ENCODE peak calls at places on chromosomes 2 and 18, in four cellular contexts. T is choroid plexus epithelial cell, R is GM12878, B is colonic mucosa. Z is an unnamed sample.

GRCh38 chr18:36660311-36660710 is 168.5 kb downstream of the TPGS2 start:
- DNase-seq in T (no peak), B (no peak), R (no peak), Z (no peak)

GRCh38 chr2:197255550-197255949 is 55.0 kb downstream of the ANKRD44 start:
- DNase-seq in R (peak), B (peak), T (peak), Z (no peak)

GRCh38 chr2:216516730-216517350 is 18.2 kb downstream of the RPL37A start:
- DNase-seq in B (no peak), T (peak), R (no peak), Z (peak)

GRCh38 chr2:238129166-238130010 is 9.1 kb upstream of the KLHL30 start:
- DNase-seq in T (no peak), R (no peak), B (no peak), Z (no peak)

GRCh38 chr2:229943171-229943570 is 20.9 kb downstream of the FBXO36 start:
- DNase-seq in T (no peak), B (no peak), R (no peak), Z (no peak)

GRCh38 chr2:96913398-96914202 is 43.7 kb upstream of the SEMA4C start:
- DNase-seq in B (no peak), T (no peak), R (no peak), Z (no peak)

GRCh38 chr2:101200714-101201113 is 49.5 kb upstream of the TBC1D8 start:
- DNase-seq in T (peak), R (no peak), B (no peak), Z (peak)

GRCh38 chr18:51135361-51135760 is 62.1 kb downstream of the MEX3C start:
- DNase-seq in T (peak), R (no peak), B (no peak), Z (peak)

GRCh38 chr2:98731709-98732349 is 897 bp upstream of the MGAT4A start:
- DNase-seq in B (peak), T (no peak), R (no peak), Z (no peak)

GRCh38 chr2:96839288-96839874 is 4.4 kb downstream of the ANKRD23 start:
- DNase-seq in B (peak), T (no peak), R (no peak), Z (no peak)

GRCh38 chr2:8786463-8786862 is 51.0 kb downstream of the KIDINS220 start:
- DNase-seq in B (no peak), R (no peak), T (no peak), Z (no peak)

GRCh38 chr2:26969089-26969844 is 1.2 kb upstream of the MAPRE3 start:
- DNase-seq in R (no peak), B (no peak), T (peak), Z (no peak)

GRCh38 chr2:238720232-238720672 is 127.6 kb upstream of the TWIST2 start:
- DNase-seq in B (peak), T (peak), R (no peak), Z (peak)

GRCh38 chr2:101736861-101737291 is 39.4 kb downstream of the MAP4K4 start:
- DNase-seq in R (no peak), B (no peak), T (peak), Z (peak)

GRCh38 chr18:10557085-10557677 is 31.4 kb downstream of the NAPG start:
- DNase-seq in R (no peak), T (no peak), B (no peak), Z (no peak)

GRCh38 chr18:10023853-10024638 is 110.2 kb downstream of the VAPA start:
- DNase-seq in T (no peak), R (no peak), B (no peak), Z (no peak)

GRCh38 chr2:20348542-20348941 is 2.1 kb downstream of the PUM2 start:
- DNase-seq in R (no peak), T (no peak), B (peak), Z (no peak)

GRCh38 chr2:58428286-58428552 is 187.1 kb upstream of the FANCL start:
- DNase-seq in B (peak), R (no peak), T (peak), Z (peak)

GRCh38 chr2:119678021-119678656 is 862 bp upstream of the TMEM177 start:
- DNase-seq in T (no peak), R (no peak), B (peak), Z (no peak)

GRCh38 chr2:219437141-219437540 is 2.5 kb downstream of the SPEG start:
- DNase-seq in B (no peak), T (no peak), R (no peak), Z (no peak)

GRCh38 chr2:168624028-168624427 is 168.0 kb downstream of the CERS6 start:
- DNase-seq in R (no peak), T (no peak), B (no peak), Z (no peak)

GRCh38 chr2:37635359-37636208 is 35.9 kb downstream of the CDC42EP3 start:
- DNase-seq in B (no peak), R (peak), T (peak), Z (peak)

GRCh38 chr18:69250305-69251151 is 150.2 kb upstream of the DOK6 start:
- DNase-seq in R (no peak), B (no peak), T (peak), Z (peak)

GRCh38 chr2:180238729-180239128 is 231.6 kb upstream of the CWC22 start:
- DNase-seq in R (no peak), T (no peak), B (no peak), Z (no peak)

GRCh38 chr2:180246281-180246680 is 239.2 kb upstream of the CWC22 start:
- DNase-seq in B (no peak), T (no peak), R (no peak), Z (no peak)

GRCh38 chr2:180240774-180241173 is 233.7 kb upstream of the CWC22 start:
- DNase-seq in R (no peak), T (peak), B (no peak), Z (peak)
- TF ChIP-seq CTCF in R (peak), T (peak), B (no peak), Z (peak)

DNA sequence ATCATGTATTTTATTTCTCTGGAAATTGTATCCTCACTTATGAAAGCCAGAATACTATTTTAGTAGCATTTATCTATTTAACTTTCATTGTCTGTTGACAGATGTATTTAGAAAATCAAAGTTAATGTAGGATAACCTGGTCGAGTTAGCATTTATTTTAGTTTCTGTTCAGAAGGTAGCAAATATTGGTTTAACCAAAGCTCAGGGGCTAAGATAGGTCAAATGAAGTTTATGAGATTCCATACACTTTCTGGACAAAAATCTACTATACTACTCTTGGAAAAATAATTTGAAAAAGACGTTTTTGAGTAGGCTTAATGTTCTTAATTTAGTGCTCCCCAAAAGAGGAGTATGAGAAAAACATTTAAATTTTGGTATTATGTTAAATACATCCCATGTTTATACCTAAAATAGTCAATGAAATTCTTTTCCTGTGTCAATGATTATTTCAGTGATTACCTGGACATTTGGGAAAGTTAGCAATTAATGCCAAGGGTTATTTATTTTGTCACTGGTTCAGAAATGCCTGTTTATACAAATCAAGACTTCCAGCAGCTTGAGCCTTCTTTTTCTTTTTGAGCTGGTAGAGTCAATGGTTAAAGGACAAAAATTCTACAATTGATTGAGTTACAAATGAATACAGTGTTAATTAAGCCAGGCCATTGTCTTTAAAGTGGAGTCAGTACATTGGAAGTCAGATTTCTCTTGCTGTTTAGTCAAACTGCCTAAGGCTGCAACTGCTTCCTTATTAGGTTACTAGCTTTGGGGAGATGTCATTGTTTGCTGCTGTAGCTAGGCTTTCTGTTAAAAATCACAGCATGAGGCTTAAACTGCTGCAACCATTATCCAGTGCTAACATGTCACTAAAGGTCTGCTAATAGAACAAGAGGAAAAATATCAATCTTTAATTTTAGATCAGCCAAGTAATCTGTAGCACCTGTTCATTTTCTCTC is 182.3 kb downstream of the CAMKMT start:
- DNase-seq in T (peak), R (no peak), B (no peak), Z (no peak)
- H3K4me3 ChIP-seq in T (no peak), R (no peak), B (no peak), Z (no peak)

GRCh38 chr2:173148520-173148919 is 72.9 kb downstream of the MAP3K20 start:
- DNase-seq in B (no peak), R (no peak), T (peak), Z (no peak)
- TF ChIP-seq CTCF in B (no peak), R (no peak), T (no peak), Z (no peak)

GRCh38 chr18:79339094-79339908 is 56.4 kb upstream of the NFATC1 start:
- DNase-seq in R (no peak), T (no peak), B (no peak), Z (peak)
- H3K4me3 ChIP-seq in R (no peak), T (no peak), B (no peak), Z (no peak)

DNA sequence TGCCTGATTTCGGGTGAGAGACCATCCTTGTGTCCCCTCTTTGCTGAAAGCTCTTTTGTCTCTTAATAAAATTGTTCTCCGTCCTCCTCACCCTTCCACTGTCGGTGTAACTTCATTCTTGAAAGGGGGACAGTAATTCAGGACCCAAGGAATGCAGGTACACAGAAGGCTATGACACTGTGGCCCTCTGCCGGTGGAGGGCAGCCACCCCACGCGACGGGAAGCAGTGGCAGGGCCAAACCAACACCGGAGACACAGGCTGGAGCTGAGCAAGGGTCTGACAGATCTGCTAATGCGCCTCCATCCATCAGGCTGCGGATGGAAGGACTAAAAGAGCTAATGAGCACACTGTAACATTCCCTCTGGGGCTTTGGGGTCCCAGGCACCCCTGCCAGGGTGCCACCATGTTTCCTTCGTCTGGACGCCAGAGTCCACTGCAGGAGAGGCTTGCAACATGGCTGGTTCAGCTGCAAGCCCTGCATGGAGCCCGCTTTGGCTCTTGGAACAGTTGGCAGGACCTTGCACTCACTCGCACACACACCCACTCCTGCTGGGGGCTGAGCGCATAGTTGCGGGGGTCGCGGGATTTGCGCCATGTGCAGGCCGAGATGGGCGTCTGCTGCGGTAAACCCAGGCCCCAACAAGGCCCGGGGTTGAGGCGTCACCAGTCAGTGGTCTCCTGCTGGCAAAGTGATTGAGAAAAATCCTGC is 544.1 kb upstream of the CDH7 start:
- DNase-seq in T (no peak), B (no peak), R (no peak), Z (no peak)
- TF ChIP-seq CTCF in T (no peak), B (no peak), R (no peak), Z (no peak)

Z was measured in fibroblast of mammary gland.